ENCODE peak calls at places on chromosomes 13 and 19, in five cellular contexts. One of them, this sample, is unnamed.

GRCh38 chr19:45455707-45456499 is 11.9 kb upstream of the FOSB start:
- DNase-seq in K562: peak
- DNase-seq in SK-N-SH: peak
- DNase-seq in H1: no peak
- DNase-seq in GM12878: no peak
- DNase-seq in this sample: peak

GRCh38 chr19:45615795-45616708 is 14.0 kb upstream of the GPR4 start:
- DNase-seq in K562: peak
- DNase-seq in SK-N-SH: peak
- DNase-seq in H1: peak
- DNase-seq in GM12878: peak
- DNase-seq in this sample: peak

GRCh38 chr13:83211301-83211700 is 671.0 kb downstream of the SLITRK1 start:
- DNase-seq in K562: no peak
- DNase-seq in SK-N-SH: no peak
- DNase-seq in H1: no peak
- DNase-seq in GM12878: no peak
- DNase-seq in this sample: no peak

GRCh38 chr13:99263386-99263785 is 5.2 kb upstream of the GPR18 start:
- DNase-seq in K562: no peak
- DNase-seq in SK-N-SH: no peak
- DNase-seq in H1: no peak
- DNase-seq in GM12878: no peak
- DNase-seq in this sample: no peak

GRCh38 chr13:27969073-27969865 is at the start of gene CDX2:
- DNase-seq in K562: no peak
- DNase-seq in SK-N-SH: peak
- DNase-seq in H1: no peak
- DNase-seq in GM12878: no peak
- DNase-seq in this sample: no peak

GRCh38 chr19:5687360-5688198 is 2.5 kb upstream of the RPL36 start:
- DNase-seq in K562: no peak
- DNase-seq in SK-N-SH: peak
- DNase-seq in H1: no peak
- DNase-seq in GM12878: no peak
- DNase-seq in this sample: no peak

GRCh38 chr19:47257411-47258169 is 1.3 kb downstream of the CCDC9 start:
- DNase-seq in K562: no peak
- DNase-seq in SK-N-SH: no peak
- DNase-seq in H1: no peak
- DNase-seq in GM12878: no peak
- DNase-seq in this sample: no peak

GRCh38 chr13:23212621-23213020 is 31.8 kb downstream of the SGCG start:
- DNase-seq in K562: no peak
- DNase-seq in SK-N-SH: no peak
- DNase-seq in H1: no peak
- DNase-seq in GM12878: no peak
- DNase-seq in this sample: no peak

GRCh38 chr13:53064721-53065120 is 36.1 kb downstream of the OLFM4 start:
- DNase-seq in K562: no peak
- DNase-seq in SK-N-SH: peak
- DNase-seq in H1: no peak
- DNase-seq in GM12878: no peak
- DNase-seq in this sample: no peak

GRCh38 chr13:94710881-94711560 is 1.3 kb downstream of the SOX21 start:
- DNase-seq in K562: peak
- DNase-seq in SK-N-SH: peak
- DNase-seq in H1: no peak
- DNase-seq in GM12878: no peak
- DNase-seq in this sample: no peak

GRCh38 chr19:33442706-33443105 is 69.2 kb downstream of the CEBPG start:
- DNase-seq in K562: no peak
- DNase-seq in SK-N-SH: no peak
- DNase-seq in H1: no peak
- DNase-seq in GM12878: no peak
- DNase-seq in this sample: no peak

GRCh38 chr13:98997738-98998641 is 20.1 kb upstream of the DOCK9 start:
- DNase-seq in K562: no peak
- DNase-seq in SK-N-SH: no peak
- DNase-seq in H1: no peak
- DNase-seq in GM12878: no peak
- DNase-seq in this sample: no peak

GRCh38 chr19:33175886-33176669 is 18.1 kb upstream of the LRP3 start:
- DNase-seq in K562: no peak
- DNase-seq in SK-N-SH: peak
- DNase-seq in H1: no peak
- DNase-seq in GM12878: no peak
- DNase-seq in this sample: no peak

GRCh38 chr13:24265453-24265852 is 43.9 kb upstream of the C1QTNF9 start:
- DNase-seq in K562: no peak
- DNase-seq in SK-N-SH: no peak
- DNase-seq in H1: no peak
- DNase-seq in GM12878: no peak
- DNase-seq in this sample: no peak

GRCh38 chr13:35797946-35798345 is 321.5 kb upstream of the MAB21L1 start:
- DNase-seq in K562: no peak
- DNase-seq in SK-N-SH: no peak
- DNase-seq in H1: no peak
- DNase-seq in GM12878: no peak
- DNase-seq in this sample: no peak

GRCh38 chr13:44174769-44175425 is 198.7 kb upstream of the SERP2 start:
- DNase-seq in K562: no peak
- DNase-seq in SK-N-SH: no peak
- DNase-seq in H1: no peak
- DNase-seq in GM12878: no peak
- DNase-seq in this sample: peak

GRCh38 chr13:53920916-53921315 is 892.3 kb downstream of the OLFM4 start:
- DNase-seq in K562: no peak
- DNase-seq in SK-N-SH: no peak
- DNase-seq in H1: no peak
- DNase-seq in GM12878: no peak
- DNase-seq in this sample: no peak

GRCh38 chr19:35901055-35901644 is 810 bp upstream of the NFKBID start:
- DNase-seq in K562: no peak
- DNase-seq in SK-N-SH: no peak
- DNase-seq in H1: no peak
- DNase-seq in GM12878: no peak
- DNase-seq in this sample: peak

GRCh38 chr19:19402656-19403372 is 2.7 kb upstream of the GATAD2A start:
- DNase-seq in K562: no peak
- DNase-seq in SK-N-SH: no peak
- DNase-seq in H1: no peak
- DNase-seq in GM12878: no peak
- DNase-seq in this sample: no peak

GRCh38 chr19:19405919-19406877 is 723 bp downstream of the GATAD2A start:
- DNase-seq in K562: peak
- DNase-seq in SK-N-SH: peak
- DNase-seq in H1: no peak
- DNase-seq in GM12878: no peak
- DNase-seq in this sample: peak

GRCh38 chr19:19404879-19405860 is at the start of gene GATAD2A:
- DNase-seq in K562: peak
- DNase-seq in SK-N-SH: peak
- DNase-seq in H1: peak
- DNase-seq in GM12878: peak
- DNase-seq in this sample: peak

GRCh38 chr19:19399733-19400438 is 5.6 kb upstream of the GATAD2A start:
- DNase-seq in K562: no peak
- DNase-seq in SK-N-SH: peak
- DNase-seq in H1: no peak
- DNase-seq in GM12878: no peak
- DNase-seq in this sample: no peak

DNA sequence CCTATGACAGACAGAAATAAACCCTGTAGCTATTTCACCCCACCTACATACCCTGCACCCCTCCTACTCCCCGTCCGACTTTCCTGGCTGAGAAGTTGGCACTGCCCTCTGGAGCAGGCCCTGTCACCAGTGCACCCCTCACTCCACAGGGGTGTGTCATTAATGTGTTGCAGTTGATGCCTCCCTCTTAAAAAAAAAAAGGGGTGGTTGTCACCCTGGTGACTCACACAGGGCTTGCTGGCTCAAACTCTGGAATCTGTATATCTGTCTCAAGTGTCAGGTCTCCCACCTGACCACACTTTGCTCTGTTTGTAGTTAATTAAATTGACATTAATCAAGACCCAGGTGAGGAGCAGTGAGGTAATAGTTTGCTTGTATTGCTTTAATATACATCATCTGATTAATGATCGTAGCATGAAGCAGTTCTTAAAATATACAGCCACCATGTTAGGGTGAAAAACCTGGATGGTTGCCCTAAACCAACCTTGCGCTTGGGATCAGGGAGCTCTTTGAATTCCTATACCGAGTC is 2.0 kb upstream of the GATAD2A start:
- DNase-seq in K562: no peak
- DNase-seq in SK-N-SH: no peak
- DNase-seq in H1: no peak
- DNase-seq in GM12878: no peak
- DNase-seq in this sample: no peak
- TF ChIP-seq JUND in K562: peak
- TF ChIP-seq JUND in SK-N-SH: peak
- TF ChIP-seq JUND in H1: no peak
- TF ChIP-seq JUND in GM12878: no peak
- TF ChIP-seq JUND in this sample: no peak

DNA sequence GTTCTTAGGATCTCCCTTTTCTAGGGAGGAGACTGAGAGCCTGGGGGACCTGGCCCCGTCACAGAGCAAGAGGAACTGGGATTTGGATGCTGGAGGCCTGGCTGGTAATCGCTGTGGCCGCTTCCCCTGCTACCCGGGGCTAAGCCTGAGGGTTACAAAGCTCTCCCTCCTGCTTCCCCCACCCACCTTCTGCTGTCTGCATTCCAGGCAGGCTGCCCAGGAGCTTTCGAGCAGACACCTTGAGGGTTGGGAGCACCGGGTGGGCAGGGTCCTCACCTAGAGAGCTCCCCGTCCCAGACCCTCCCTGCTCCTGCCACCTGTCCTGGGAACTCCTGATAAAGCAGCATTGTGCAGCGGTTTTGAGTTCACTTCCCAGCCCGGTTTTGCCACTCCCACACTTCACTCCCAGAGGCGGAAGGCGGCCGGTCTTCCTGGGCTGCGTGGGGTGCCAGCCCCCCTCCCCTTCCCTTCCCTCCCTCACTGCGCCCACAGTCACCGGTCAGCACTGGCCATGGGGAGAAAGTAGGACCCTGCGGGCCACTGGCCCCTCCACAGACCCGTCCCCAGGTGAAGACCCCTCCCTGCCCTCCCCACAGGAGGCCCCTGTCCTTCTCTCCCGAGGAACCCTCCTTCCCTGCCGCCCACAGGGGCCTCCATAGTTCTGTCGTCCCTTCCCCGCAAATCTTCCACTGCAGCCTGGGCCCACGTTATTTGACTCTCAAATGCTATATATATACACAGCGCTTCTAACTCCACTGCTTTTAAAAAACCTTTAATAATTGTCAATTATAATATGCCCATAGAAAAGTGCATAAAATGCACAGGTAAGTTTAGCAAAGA is 8.1 kb downstream of the PAK4 start:
- DNase-seq in K562: no peak
- DNase-seq in SK-N-SH: peak
- DNase-seq in H1: no peak
- DNase-seq in GM12878: no peak
- DNase-seq in this sample: no peak
- TF ChIP-seq JUND in K562: no peak
- TF ChIP-seq JUND in SK-N-SH: no peak
- TF ChIP-seq JUND in H1: no peak
- TF ChIP-seq JUND in GM12878: no peak
- TF ChIP-seq JUND in this sample: no peak

DNA sequence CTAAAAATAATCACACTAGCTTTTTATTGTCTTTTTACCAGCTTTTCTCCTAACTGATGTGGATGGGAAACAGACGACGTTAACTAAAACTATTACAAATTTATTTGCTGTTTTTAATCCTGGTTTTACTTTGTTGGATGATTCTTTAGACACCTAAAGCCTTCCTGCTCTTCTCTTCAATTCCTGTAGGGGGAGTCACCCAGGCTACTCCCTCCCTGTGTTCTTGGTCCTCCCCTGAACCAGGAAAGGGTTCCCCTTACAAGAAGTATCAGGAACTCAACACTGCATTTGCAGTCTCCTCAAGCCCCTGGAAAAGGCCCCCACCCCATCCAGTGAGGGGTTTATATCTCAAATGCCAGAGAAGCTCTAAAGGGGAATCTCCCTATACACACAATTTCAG is 206.1 kb downstream of the SUCLA2 start:
- DNase-seq in K562: no peak
- DNase-seq in SK-N-SH: peak
- DNase-seq in H1: no peak
- DNase-seq in GM12878: no peak
- DNase-seq in this sample: no peak
- TF ChIP-seq JUND in K562: no peak
- TF ChIP-seq JUND in SK-N-SH: no peak
- TF ChIP-seq JUND in H1: no peak
- TF ChIP-seq JUND in GM12878: no peak
- TF ChIP-seq JUND in this sample: no peak

GRCh38 chr13:100644328-100644727 is 30.3 kb downstream of the TMTC4 start:
- DNase-seq in K562: no peak
- DNase-seq in SK-N-SH: no peak
- DNase-seq in H1: no peak
- DNase-seq in GM12878: no peak
- DNase-seq in this sample: no peak
- TF ChIP-seq JUND in K562: no peak
- TF ChIP-seq JUND in SK-N-SH: no peak
- TF ChIP-seq JUND in H1: no peak
- TF ChIP-seq JUND in GM12878: no peak
- TF ChIP-seq JUND in this sample: no peak

GRCh38 chr19:21487969-21488368 is 17.4 kb upstream of the ZNF429 start:
- DNase-seq in K562: no peak
- DNase-seq in SK-N-SH: no peak
- DNase-seq in H1: no peak
- DNase-seq in GM12878: no peak
- DNase-seq in this sample: no peak

GRCh38 chr19:21483589-21484170 is 21.7 kb upstream of the ZNF429 start:
- DNase-seq in K562: peak
- DNase-seq in SK-N-SH: peak
- DNase-seq in H1: peak
- DNase-seq in GM12878: no peak
- DNase-seq in this sample: peak

GRCh38 chr19:21484631-21485030 is 20.8 kb upstream of the ZNF429 start:
- DNase-seq in K562: no peak
- DNase-seq in SK-N-SH: no peak
- DNase-seq in H1: no peak
- DNase-seq in GM12878: no peak
- DNase-seq in this sample: no peak

GRCh38 chr19:21482863-21483276 is 22.5 kb upstream of the ZNF429 start:
- DNase-seq in K562: peak
- DNase-seq in SK-N-SH: peak
- DNase-seq in H1: peak
- DNase-seq in GM12878: no peak
- DNase-seq in this sample: peak
- TF ChIP-seq JUND in K562: no peak
- TF ChIP-seq JUND in SK-N-SH: no peak
- TF ChIP-seq JUND in H1: no peak
- TF ChIP-seq JUND in GM12878: no peak
- TF ChIP-seq JUND in this sample: no peak

GRCh38 chr13:19182536-19182935 is 912 bp upstream of the TUBA3C start:
- DNase-seq in K562: no peak
- DNase-seq in SK-N-SH: no peak
- DNase-seq in H1: no peak
- DNase-seq in GM12878: no peak
- DNase-seq in this sample: no peak
- TF ChIP-seq JUND in K562: no peak
- TF ChIP-seq JUND in SK-N-SH: no peak
- TF ChIP-seq JUND in H1: no peak
- TF ChIP-seq JUND in GM12878: no peak
- TF ChIP-seq JUND in this sample: no peak

GRCh38 chr13:48783181-48783630 is 129.5 kb downstream of the CYSLTR2 start:
- DNase-seq in K562: no peak
- DNase-seq in SK-N-SH: no peak
- DNase-seq in H1: no peak
- DNase-seq in GM12878: no peak
- DNase-seq in this sample: no peak
- TF ChIP-seq JUND in K562: no peak
- TF ChIP-seq JUND in SK-N-SH: no peak
- TF ChIP-seq JUND in H1: no peak
- TF ChIP-seq JUND in GM12878: no peak
- TF ChIP-seq JUND in this sample: no peak